ENCODE peak calls at places on chromosomes 2 and 18, in four cellular contexts. K is activated CD8-positive, alpha-beta memory T cell treated with anti-CD3 and anti-CD28 coated beads for 24 hours; F is effector CD8-positive, alpha-beta T cell; C is astrocyte of the hippocampus. L is an unnamed sample.

GRCh38 chr18:48829443-48830149 is 121.2 kb downstream of the SMAD7 start:
- DNase-seq in C (no peak), F (no peak), K (peak; percentile 53), L (no peak)

GRCh38 chr18:55489742-55490055 is 98.3 kb downstream of the TCF4 start:
- DNase-seq in K (no peak), C (peak; percentile 46), F (no peak), L (no peak)

GRCh38 chr2:210199186-210199765 is 26.0 kb downstream of the ACADL start:
- DNase-seq in C (peak; percentile 48), K (no peak), F (no peak), L (peak; percentile 59)

GRCh38 chr18:76406791-76407190 is 88.3 kb downstream of the ZNF516 start:
- DNase-seq in C (no peak), K (peak; percentile 53), F (no peak), L (no peak)

GRCh38 chr18:12038661-12039417 is 54.8 kb upstream of the ANKRD62 start:
- DNase-seq in K (peak; percentile 92), C (peak; percentile 91), F (peak; percentile 52), L (peak; percentile 67)

GRCh38 chr2:221571108-221571390 is 1.1 kb downstream of the EPHA4 start:
- DNase-seq in F (no peak), K (no peak), C (no peak), L (peak; percentile 24)

GRCh38 chr2:173192071-173192470 is 116.4 kb downstream of the MAP3K20 start:
- DNase-seq in C (no peak), K (no peak), F (no peak), L (no peak)

GRCh38 chr2:228118940-228119339 is 62.5 kb downstream of the SPHKAP start:
- DNase-seq in K (no peak), C (no peak), F (no peak), L (no peak)

GRCh38 chr18:48792611-48793368 is 158.0 kb downstream of the SMAD7 start:
- DNase-seq in K (no peak), C (no peak), F (no peak), L (peak; percentile 17)

GRCh38 chr18:74899554-74899953 is 301.9 kb downstream of the ZNF407 start:
- DNase-seq in C (peak; percentile 5), K (no peak), F (no peak), L (peak; percentile 23)

GRCh38 chr2:99279969-99280695 is 20.9 kb downstream of the LYG1 start:
- DNase-seq in F (no peak), K (no peak), C (no peak), L (no peak)

GRCh38 chr2:190210471-190210870 is 109.2 kb downstream of the HIBCH start:
- DNase-seq in F (no peak), K (no peak), C (no peak), L (no peak)

GRCh38 chr2:27561060-27561459 is 21.8 kb upstream of the ZNF512 start:
- DNase-seq in F (no peak), K (no peak), C (no peak), L (no peak)

GRCh38 chr2:223032187-223033142 is 19.5 kb upstream of the KCNE4 start:
- DNase-seq in C (peak; percentile 30), F (no peak), K (no peak), L (no peak)

GRCh38 chr2:216539791-216540241 is 41.2 kb downstream of the RPL37A start:
- DNase-seq in C (peak; percentile 35), F (no peak), K (no peak), L (no peak)

GRCh38 chr2:100703744-100704143 is 116.2 kb upstream of the NPAS2 start:
- DNase-seq in F (no peak), K (no peak), C (no peak), L (no peak)

GRCh38 chr2:206274434-206275273 is at the start of gene ZDBF2:
- DNase-seq in K (peak; percentile 79), C (peak; percentile 80), F (peak; percentile 34), L (peak; percentile 15)

GRCh38 chr2:99573624-99574251 is 83.9 kb upstream of the REV1 start:
- DNase-seq in F (no peak), K (no peak), C (no peak), L (no peak)

GRCh38 chr2:6447209-6447608 is 418.5 kb downstream of the CMPK2 start:
- DNase-seq in C (no peak), F (no peak), K (no peak), L (no peak)

GRCh38 chr2:109614715-109615636 is 812 bp downstream of the SOWAHC start:
- DNase-seq in C (no peak), K (peak; percentile 56), F (no peak), L (no peak)

GRCh38 chr18:66990909-66991308 is 387.0 kb upstream of the CDH19 start:
- DNase-seq in K (no peak), F (no peak), C (no peak), L (no peak)

GRCh38 chr18:10565835-10566234 is 40.0 kb downstream of the NAPG start:
- DNase-seq in F (no peak), C (no peak), K (no peak), L (no peak)

GRCh38 chr18:1593091-1593490 is 688.4 kb downstream of the ADCYAP1 start:
- DNase-seq in F (no peak), C (no peak), K (no peak), L (no peak)

GRCh38 chr2:37625156-37625555 is 46.3 kb downstream of the CDC42EP3 start:
- DNase-seq in F (no peak), C (peak; percentile 89), K (no peak), L (no peak)

GRCh38 chr2:75491129-75491753 is 69.5 kb downstream of the EVA1A start:
- DNase-seq in C (peak; percentile 83), F (no peak), K (no peak), L (no peak)

L was measured in A673.